ENCODE peak calls at places on chromosomes 6 and 20, in four cellular contexts. One of them, this sample, is unnamed.

GRCh38 chr6:169527306-169527705 is 174.5 kb downstream of the WDR27 start:
- DNase-seq in CD4-positive, alpha-beta memory T cell: no peak
- DNase-seq in Peyer's patch: no peak
- DNase-seq in right atrium auricular region: no peak
- DNase-seq in this sample: no peak

GRCh38 chr6:131995924-131996323 is 44.8 kb upstream of the CCN2 start:
- DNase-seq in CD4-positive, alpha-beta memory T cell: no peak
- DNase-seq in Peyer's patch: no peak
- DNase-seq in right atrium auricular region: no peak
- DNase-seq in this sample: no peak

GRCh38 chr20:34887023-34887422 is 10.6 kb downstream of the ACSS2 start:
- DNase-seq in CD4-positive, alpha-beta memory T cell: no peak
- DNase-seq in Peyer's patch: no peak
- DNase-seq in right atrium auricular region: no peak
- DNase-seq in this sample: no peak

GRCh38 chr6:149513915-149514314 is 29.1 kb upstream of the ZC3H12D start:
- DNase-seq in CD4-positive, alpha-beta memory T cell: no peak
- DNase-seq in Peyer's patch: no peak
- DNase-seq in right atrium auricular region: no peak
- DNase-seq in this sample: no peak

GRCh38 chr6:164581563-164581962 is 727.8 kb downstream of the C6orf118 start:
- DNase-seq in CD4-positive, alpha-beta memory T cell: no peak
- DNase-seq in Peyer's patch: no peak
- DNase-seq in right atrium auricular region: no peak
- DNase-seq in this sample: no peak

GRCh38 chr6:170452767-170453545 is 100.2 kb downstream of the PSMB1 start:
- DNase-seq in CD4-positive, alpha-beta memory T cell: no peak
- DNase-seq in Peyer's patch: peak; percentile 21
- DNase-seq in right atrium auricular region: no peak
- DNase-seq in this sample: no peak

GRCh38 chr6:157211603-157212455 is 111.5 kb downstream of the TMEM242 start:
- DNase-seq in CD4-positive, alpha-beta memory T cell: no peak
- DNase-seq in Peyer's patch: no peak
- DNase-seq in right atrium auricular region: no peak
- DNase-seq in this sample: no peak

GRCh38 chr6:149887343-149887742 is 10.6 kb downstream of the RAET1E start:
- DNase-seq in CD4-positive, alpha-beta memory T cell: no peak
- DNase-seq in Peyer's patch: no peak
- DNase-seq in right atrium auricular region: no peak
- DNase-seq in this sample: no peak

GRCh38 chr6:3446197-3446596 is 10.7 kb downstream of the SLC22A23 start:
- DNase-seq in CD4-positive, alpha-beta memory T cell: no peak
- DNase-seq in Peyer's patch: no peak
- DNase-seq in right atrium auricular region: no peak
- DNase-seq in this sample: no peak

GRCh38 chr6:125952764-125953501 is 3.6 kb upstream of the HINT3 start:
- DNase-seq in CD4-positive, alpha-beta memory T cell: no peak
- DNase-seq in Peyer's patch: peak; percentile 56
- DNase-seq in right atrium auricular region: no peak
- DNase-seq in this sample: no peak

GRCh38 chr6:77467038-77467437 is 3.7 kb upstream of the HTR1B start:
- DNase-seq in CD4-positive, alpha-beta memory T cell: no peak
- DNase-seq in Peyer's patch: no peak
- DNase-seq in right atrium auricular region: no peak
- DNase-seq in this sample: no peak

GRCh38 chr20:63964412-63964811 is 5.3 kb downstream of the ZNF512B start:
- DNase-seq in CD4-positive, alpha-beta memory T cell: no peak
- DNase-seq in Peyer's patch: no peak
- DNase-seq in right atrium auricular region: no peak
- DNase-seq in this sample: no peak

GRCh38 chr6:154596701-154597100 is 86.2 kb upstream of the CNKSR3 start:
- DNase-seq in CD4-positive, alpha-beta memory T cell: no peak
- DNase-seq in Peyer's patch: no peak
- DNase-seq in right atrium auricular region: no peak
- DNase-seq in this sample: no peak

GRCh38 chr6:16286151-16286522 is 47.8 kb downstream of the GMPR start:
- DNase-seq in CD4-positive, alpha-beta memory T cell: peak; percentile 5
- DNase-seq in Peyer's patch: no peak
- DNase-seq in right atrium auricular region: no peak
- DNase-seq in this sample: no peak
- H3K27ac ChIP-seq in CD4-positive, alpha-beta memory T cell: no peak overlapping the region
- H3K27ac ChIP-seq in Peyer's patch: no peak overlapping the region
- H3K27ac ChIP-seq in right atrium auricular region: no peak overlapping the region
- H3K27ac ChIP-seq in this sample: no peak overlapping the region

GRCh38 chr20:18496042-18496441 is 983 bp downstream of the RBBP9 start:
- DNase-seq in CD4-positive, alpha-beta memory T cell: no peak
- DNase-seq in Peyer's patch: no peak
- DNase-seq in right atrium auricular region: no peak
- DNase-seq in this sample: no peak
- H3K4me3 ChIP-seq in CD4-positive, alpha-beta memory T cell: no peak overlapping the region
- H3K4me3 ChIP-seq in Peyer's patch: no peak overlapping the region
- H3K4me3 ChIP-seq in right atrium auricular region: peak overlapping the region; percentile 77
- H3K4me3 ChIP-seq in this sample: peak overlapping the region; percentile 78

GRCh38 chr6:127514396-127515227 is 4.5 kb downstream of the MTCL3 start:
- DNase-seq in CD4-positive, alpha-beta memory T cell: peak; percentile 64
- DNase-seq in Peyer's patch: peak; percentile 51
- DNase-seq in right atrium auricular region: no peak
- DNase-seq in this sample: no peak
- H3K27ac ChIP-seq in CD4-positive, alpha-beta memory T cell: peak overlapping the region; percentile 50
- H3K27ac ChIP-seq in Peyer's patch: no peak overlapping the region
- H3K27ac ChIP-seq in right atrium auricular region: no peak overlapping the region
- H3K27ac ChIP-seq in this sample: no peak overlapping the region

DNA sequence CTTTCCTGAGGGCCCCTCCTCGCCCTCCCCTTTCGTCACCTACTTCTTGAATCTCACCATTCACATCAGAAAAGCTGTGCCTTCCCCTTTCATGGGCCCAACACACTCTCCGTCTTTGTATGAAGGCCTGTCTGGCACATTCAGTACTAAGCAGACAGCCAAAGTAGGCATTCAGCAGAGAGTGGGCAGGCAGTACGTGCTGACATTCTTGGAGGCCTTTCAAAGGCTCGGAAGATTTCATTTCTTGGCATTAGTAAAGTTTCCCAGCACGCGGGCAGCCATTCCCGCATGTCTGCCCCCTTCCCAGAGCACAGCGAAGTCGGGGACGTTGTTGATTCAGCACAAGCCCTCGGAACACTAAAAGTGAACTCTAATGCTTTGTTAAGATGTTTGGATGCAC is 18.0 kb downstream of the NEDD9 start:
- DNase-seq in CD4-positive, alpha-beta memory T cell: no peak
- DNase-seq in Peyer's patch: no peak
- DNase-seq in right atrium auricular region: no peak
- DNase-seq in this sample: peak; percentile 90
- H3K4me3 ChIP-seq in CD4-positive, alpha-beta memory T cell: no peak overlapping the region
- H3K4me3 ChIP-seq in Peyer's patch: no peak overlapping the region
- H3K4me3 ChIP-seq in right atrium auricular region: no peak overlapping the region
- H3K4me3 ChIP-seq in this sample: peak overlapping the region; percentile 15

GRCh38 chr20:43658068-43658722 is 8.7 kb upstream of the MYBL2 start:
- DNase-seq in CD4-positive, alpha-beta memory T cell: no peak
- DNase-seq in Peyer's patch: no peak
- DNase-seq in right atrium auricular region: no peak
- DNase-seq in this sample: no peak

GRCh38 chr20:43658723-43659419 is 8.0 kb upstream of the MYBL2 start:
- DNase-seq in CD4-positive, alpha-beta memory T cell: no peak
- DNase-seq in Peyer's patch: no peak
- DNase-seq in right atrium auricular region: no peak
- DNase-seq in this sample: no peak

GRCh38 chr20:43655937-43656336 is 11.0 kb upstream of the MYBL2 start:
- DNase-seq in CD4-positive, alpha-beta memory T cell: no peak
- DNase-seq in Peyer's patch: no peak
- DNase-seq in right atrium auricular region: no peak
- DNase-seq in this sample: no peak

GRCh38 chr20:43650997-43651525 is 15.9 kb upstream of the MYBL2 start:
- DNase-seq in CD4-positive, alpha-beta memory T cell: no peak
- DNase-seq in Peyer's patch: no peak
- DNase-seq in right atrium auricular region: no peak
- DNase-seq in this sample: no peak

GRCh38 chr20:43653966-43654365 is 12.9 kb upstream of the MYBL2 start:
- DNase-seq in CD4-positive, alpha-beta memory T cell: no peak
- DNase-seq in Peyer's patch: no peak
- DNase-seq in right atrium auricular region: no peak
- DNase-seq in this sample: no peak
- H3K27ac ChIP-seq in CD4-positive, alpha-beta memory T cell: no peak overlapping the region
- H3K27ac ChIP-seq in Peyer's patch: peak overlapping the region; percentile 59
- H3K27ac ChIP-seq in right atrium auricular region: no peak overlapping the region
- H3K27ac ChIP-seq in this sample: no peak overlapping the region

GRCh38 chr6:151179321-151179720 is 60.4 kb upstream of the AKAP12 start:
- DNase-seq in CD4-positive, alpha-beta memory T cell: no peak
- DNase-seq in Peyer's patch: no peak
- DNase-seq in right atrium auricular region: no peak
- DNase-seq in this sample: no peak
- H3K4me3 ChIP-seq in CD4-positive, alpha-beta memory T cell: no peak overlapping the region
- H3K4me3 ChIP-seq in Peyer's patch: no peak overlapping the region
- H3K4me3 ChIP-seq in right atrium auricular region: no peak overlapping the region
- H3K4me3 ChIP-seq in this sample: no peak overlapping the region

GRCh38 chr6:16248271-16248670 is 9.9 kb downstream of the GMPR start:
- DNase-seq in CD4-positive, alpha-beta memory T cell: no peak
- DNase-seq in Peyer's patch: no peak
- DNase-seq in right atrium auricular region: no peak
- DNase-seq in this sample: no peak

GRCh38 chr6:16244446-16244845 is 6.1 kb downstream of the GMPR start:
- DNase-seq in CD4-positive, alpha-beta memory T cell: no peak
- DNase-seq in Peyer's patch: no peak
- DNase-seq in right atrium auricular region: no peak
- DNase-seq in this sample: no peak

GRCh38 chr6:16243664-16244063 is 5.3 kb downstream of the GMPR start:
- DNase-seq in CD4-positive, alpha-beta memory T cell: no peak
- DNase-seq in Peyer's patch: no peak
- DNase-seq in right atrium auricular region: no peak
- DNase-seq in this sample: no peak

GRCh38 chr6:16243055-16243454 is 4.7 kb downstream of the GMPR start:
- DNase-seq in CD4-positive, alpha-beta memory T cell: no peak
- DNase-seq in Peyer's patch: no peak
- DNase-seq in right atrium auricular region: no peak
- DNase-seq in this sample: peak; percentile 81

DNA sequence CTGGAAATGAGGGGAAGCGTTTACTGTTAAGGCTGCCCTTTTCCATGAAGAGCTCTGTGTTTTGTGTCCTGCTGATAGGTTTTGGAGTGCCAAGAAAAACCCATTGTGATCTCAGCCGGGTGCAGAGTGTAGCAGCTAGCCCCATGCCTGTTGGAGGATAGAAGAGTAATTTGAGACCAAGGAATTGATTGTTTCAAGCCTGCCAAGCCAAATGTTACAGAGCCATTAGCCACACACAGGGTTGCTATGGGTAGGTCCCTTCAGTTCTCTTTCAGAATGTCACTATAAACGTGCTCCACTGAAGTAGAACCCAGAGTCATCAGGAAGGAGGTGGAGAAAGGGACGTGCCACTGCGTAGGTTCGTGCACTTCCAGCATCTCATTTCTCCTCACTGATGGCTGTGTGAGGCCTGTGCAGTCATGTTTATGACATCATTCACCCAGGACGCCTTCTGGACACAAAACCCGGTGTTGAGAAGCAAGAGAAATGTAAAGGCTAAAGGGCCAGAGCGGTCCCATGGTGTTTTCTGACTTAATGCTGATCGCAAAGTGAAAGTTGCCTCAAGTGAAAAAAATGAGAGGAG is 6.6 kb downstream of the GMPR start:
- DNase-seq in CD4-positive, alpha-beta memory T cell: no peak
- DNase-seq in Peyer's patch: no peak
- DNase-seq in right atrium auricular region: no peak
- DNase-seq in this sample: no peak
- H3K27ac ChIP-seq in CD4-positive, alpha-beta memory T cell: no peak overlapping the region
- H3K27ac ChIP-seq in Peyer's patch: no peak overlapping the region
- H3K27ac ChIP-seq in right atrium auricular region: peak overlapping the region; percentile 94
- H3K27ac ChIP-seq in this sample: peak overlapping the region; percentile 86

DNA sequence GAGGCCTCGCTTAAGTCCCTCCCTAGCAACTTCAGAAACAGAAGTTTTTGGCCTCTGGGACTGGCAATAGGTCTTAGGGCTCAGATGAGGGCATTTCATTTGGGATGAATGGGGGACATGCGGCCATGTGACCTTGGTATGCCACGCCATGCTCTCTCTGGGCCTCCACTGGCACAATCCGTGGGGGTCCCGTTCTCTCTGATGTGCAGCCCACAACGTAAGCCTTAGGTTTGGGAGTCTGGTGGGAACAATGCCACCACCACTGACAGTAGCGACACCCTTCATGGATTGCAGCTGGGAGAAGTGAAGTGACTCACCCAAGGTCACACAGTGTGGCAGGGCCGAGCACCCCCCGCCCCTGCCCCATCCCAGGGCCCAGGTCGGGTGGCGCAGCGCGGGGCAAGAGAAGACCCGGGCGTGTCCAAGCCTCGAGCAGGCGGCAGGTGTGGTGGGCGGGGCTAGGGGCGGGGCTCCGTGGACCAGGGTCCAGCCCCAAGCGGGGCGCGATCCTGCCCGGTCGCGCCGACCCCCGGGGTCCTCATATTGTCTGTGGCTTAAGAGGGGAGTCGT is 864 bp upstream of the CEBPB start:
- DNase-seq in CD4-positive, alpha-beta memory T cell: no peak
- DNase-seq in Peyer's patch: peak; percentile 90
- DNase-seq in right atrium auricular region: peak; percentile 61
- DNase-seq in this sample: peak; percentile 82
- H3K4me3 ChIP-seq in CD4-positive, alpha-beta memory T cell: peak overlapping the region; percentile 76
- H3K4me3 ChIP-seq in Peyer's patch: peak overlapping the region; percentile 95
- H3K4me3 ChIP-seq in right atrium auricular region: peak overlapping the region; percentile 92
- H3K4me3 ChIP-seq in this sample: peak overlapping the region; percentile 89

GRCh38 chr20:46644160-46644559 is 7.1 kb downstream of the SLC13A3 start:
- DNase-seq in CD4-positive, alpha-beta memory T cell: no peak
- DNase-seq in Peyer's patch: no peak
- DNase-seq in right atrium auricular region: no peak
- DNase-seq in this sample: no peak

GRCh38 chr20:46647469-46647868 is 3.8 kb downstream of the SLC13A3 start:
- DNase-seq in CD4-positive, alpha-beta memory T cell: no peak
- DNase-seq in Peyer's patch: no peak
- DNase-seq in right atrium auricular region: no peak
- DNase-seq in this sample: no peak

GRCh38 chr20:46646659-46647380 is 4.4 kb downstream of the SLC13A3 start:
- DNase-seq in CD4-positive, alpha-beta memory T cell: no peak
- DNase-seq in Peyer's patch: no peak
- DNase-seq in right atrium auricular region: no peak
- DNase-seq in this sample: no peak

GRCh38 chr20:46644733-46645132 is 6.5 kb downstream of the SLC13A3 start:
- DNase-seq in CD4-positive, alpha-beta memory T cell: no peak
- DNase-seq in Peyer's patch: no peak
- DNase-seq in right atrium auricular region: no peak
- DNase-seq in this sample: no peak

DNA sequence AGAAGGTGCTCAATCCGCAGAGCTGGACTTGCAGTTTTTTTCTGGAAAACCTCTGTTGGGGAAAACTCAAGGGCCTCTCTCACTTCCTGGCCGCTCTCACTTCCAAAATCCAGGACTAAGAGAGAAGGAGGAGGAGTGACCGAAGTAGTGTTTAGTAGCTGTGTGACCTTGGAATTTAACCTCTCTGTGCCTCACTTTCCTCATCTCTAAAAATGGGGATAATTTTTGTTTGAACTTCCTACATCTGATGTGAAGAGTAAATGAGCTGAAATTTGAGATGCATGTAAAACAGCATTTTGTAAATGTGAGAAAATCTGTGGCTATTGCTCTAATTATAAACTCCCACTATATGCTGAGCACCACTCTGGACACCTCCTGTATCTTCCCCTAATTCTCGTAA is 5.1 kb downstream of the SLC13A3 start:
- DNase-seq in CD4-positive, alpha-beta memory T cell: no peak
- DNase-seq in Peyer's patch: no peak
- DNase-seq in right atrium auricular region: no peak
- DNase-seq in this sample: no peak
- H3K27ac ChIP-seq in CD4-positive, alpha-beta memory T cell: no peak overlapping the region
- H3K27ac ChIP-seq in Peyer's patch: no peak overlapping the region
- H3K27ac ChIP-seq in right atrium auricular region: no peak overlapping the region
- H3K27ac ChIP-seq in this sample: no peak overlapping the region

This sample was measured in coronary artery.